ENCODE peak calls at places on chromosome 17, in seven cellular contexts. One of them, this sample, is unnamed.

GRCh38 chr17:10744509-10745000 is 14.7 kb upstream of the TMEM220 start:
- DNase-seq in OCI-M1: no peak
- DNase-seq in activated effector memory CD4-positive, alpha-beta T cell treated with anti-CD3 and anti-CD28 coated beads, Interleukin-2, amount 50 U/mL, for 16 hours: no peak
- DNase-seq in WTC11: no peak
- DNase-seq in left ventricle myocardium superior: no peak
- DNase-seq in T-helper 2 cell: no peak
- DNase-seq in IMR-90: no peak
- DNase-seq in this sample: no peak

GRCh38 chr17:27996157-27997043 is 46.1 kb upstream of the NLK start:
- DNase-seq in OCI-M1: no peak
- DNase-seq in WTC11: no peak
- DNase-seq in IMR-90: no peak
- DNase-seq in left ventricle myocardium superior: no peak
- DNase-seq in T-helper 2 cell: no peak
- DNase-seq in activated effector memory CD4-positive, alpha-beta T cell treated with anti-CD3 and anti-CD28 coated beads, Interleukin-2, amount 50 U/mL, for 16 hours: no peak
- DNase-seq in this sample: no peak

GRCh38 chr17:62724398-62725146 is 83.5 kb downstream of the MARCHF10 start:
- DNase-seq in IMR-90: peak; percentile 44
- DNase-seq in OCI-M1: no peak
- DNase-seq in activated effector memory CD4-positive, alpha-beta T cell treated with anti-CD3 and anti-CD28 coated beads, Interleukin-2, amount 50 U/mL, for 16 hours: peak; percentile 91
- DNase-seq in WTC11: no peak
- DNase-seq in left ventricle myocardium superior: no peak
- DNase-seq in T-helper 2 cell: peak; percentile 79
- DNase-seq in this sample: no peak

GRCh38 chr17:76585649-76586593 is at the start of gene ST6GALNAC2:
- DNase-seq in activated effector memory CD4-positive, alpha-beta T cell treated with anti-CD3 and anti-CD28 coated beads, Interleukin-2, amount 50 U/mL, for 16 hours: peak; percentile 78
- DNase-seq in WTC11: peak; percentile 40
- DNase-seq in IMR-90: no peak
- DNase-seq in T-helper 2 cell: peak; percentile 18
- DNase-seq in OCI-M1: no peak
- DNase-seq in left ventricle myocardium superior: peak; percentile 86
- DNase-seq in this sample: no peak

GRCh38 chr17:72927760-72928159 is 164.7 kb downstream of the SLC39A11 start:
- DNase-seq in IMR-90: no peak
- DNase-seq in T-helper 2 cell: no peak
- DNase-seq in left ventricle myocardium superior: no peak
- DNase-seq in WTC11: no peak
- DNase-seq in activated effector memory CD4-positive, alpha-beta T cell treated with anti-CD3 and anti-CD28 coated beads, Interleukin-2, amount 50 U/mL, for 16 hours: no peak
- DNase-seq in OCI-M1: no peak
- DNase-seq in this sample: no peak

GRCh38 chr17:12620200-12620720 is 45.4 kb upstream of the MYOCD start:
- DNase-seq in T-helper 2 cell: no peak
- DNase-seq in activated effector memory CD4-positive, alpha-beta T cell treated with anti-CD3 and anti-CD28 coated beads, Interleukin-2, amount 50 U/mL, for 16 hours: no peak
- DNase-seq in WTC11: no peak
- DNase-seq in IMR-90: peak; percentile 80
- DNase-seq in left ventricle myocardium superior: no peak
- DNase-seq in OCI-M1: no peak
- DNase-seq in this sample: no peak

GRCh38 chr17:81740395-81740961 is 28.4 kb downstream of the SLC25A10 start:
- DNase-seq in WTC11: no peak
- DNase-seq in T-helper 2 cell: no peak
- DNase-seq in IMR-90: no peak
- DNase-seq in activated effector memory CD4-positive, alpha-beta T cell treated with anti-CD3 and anti-CD28 coated beads, Interleukin-2, amount 50 U/mL, for 16 hours: peak; percentile 53
- DNase-seq in left ventricle myocardium superior: no peak
- DNase-seq in OCI-M1: no peak
- DNase-seq in this sample: no peak

GRCh38 chr17:39225308-39225973 is at the start of gene STAC2:
- DNase-seq in T-helper 2 cell: no peak
- DNase-seq in OCI-M1: no peak
- DNase-seq in left ventricle myocardium superior: no peak
- DNase-seq in WTC11: no peak
- DNase-seq in activated effector memory CD4-positive, alpha-beta T cell treated with anti-CD3 and anti-CD28 coated beads, Interleukin-2, amount 50 U/mL, for 16 hours: no peak
- DNase-seq in IMR-90: no peak
- DNase-seq in this sample: no peak

GRCh38 chr17:77281904-77282367 is 141.2 kb downstream of the SEC14L1 start:
- DNase-seq in T-helper 2 cell: no peak
- DNase-seq in OCI-M1: no peak
- DNase-seq in left ventricle myocardium superior: no peak
- DNase-seq in activated effector memory CD4-positive, alpha-beta T cell treated with anti-CD3 and anti-CD28 coated beads, Interleukin-2, amount 50 U/mL, for 16 hours: no peak
- DNase-seq in IMR-90: no peak
- DNase-seq in WTC11: peak; percentile 25
- DNase-seq in this sample: no peak

GRCh38 chr17:40648326-40648968 is 829 bp upstream of the SMARCE1 start:
- DNase-seq in left ventricle myocardium superior: no peak
- DNase-seq in WTC11: no peak
- DNase-seq in activated effector memory CD4-positive, alpha-beta T cell treated with anti-CD3 and anti-CD28 coated beads, Interleukin-2, amount 50 U/mL, for 16 hours: no peak
- DNase-seq in IMR-90: peak; percentile 19
- DNase-seq in OCI-M1: peak; percentile 60
- DNase-seq in T-helper 2 cell: no peak
- DNase-seq in this sample: no peak

GRCh38 chr17:62581769-62582168 is 45.7 kb upstream of the MRC2 start:
- DNase-seq in WTC11: no peak
- DNase-seq in activated effector memory CD4-positive, alpha-beta T cell treated with anti-CD3 and anti-CD28 coated beads, Interleukin-2, amount 50 U/mL, for 16 hours: no peak
- DNase-seq in left ventricle myocardium superior: no peak
- DNase-seq in OCI-M1: no peak
- DNase-seq in IMR-90: no peak
- DNase-seq in T-helper 2 cell: no peak
- DNase-seq in this sample: no peak

GRCh38 chr17:48646183-48647102 is 20.3 kb upstream of the HOXB9 start:
- DNase-seq in IMR-90: no peak
- DNase-seq in T-helper 2 cell: no peak
- DNase-seq in activated effector memory CD4-positive, alpha-beta T cell treated with anti-CD3 and anti-CD28 coated beads, Interleukin-2, amount 50 U/mL, for 16 hours: peak; percentile 73
- DNase-seq in OCI-M1: no peak
- DNase-seq in left ventricle myocardium superior: no peak
- DNase-seq in WTC11: peak; percentile 50
- DNase-seq in this sample: no peak

GRCh38 chr17:34252138-34252889 is 2.8 kb upstream of the CCL2 start:
- DNase-seq in WTC11: peak; percentile 23
- DNase-seq in left ventricle myocardium superior: peak; percentile 98
- DNase-seq in OCI-M1: peak; percentile 94
- DNase-seq in IMR-90: peak; percentile 95
- DNase-seq in T-helper 2 cell: no peak
- DNase-seq in activated effector memory CD4-positive, alpha-beta T cell treated with anti-CD3 and anti-CD28 coated beads, Interleukin-2, amount 50 U/mL, for 16 hours: no peak
- DNase-seq in this sample: peak; percentile 95

This sample was measured in vagina.